ENCODE peak calls at places on chromosome 2, in six cellular contexts. H is brain microvascular endothelial cell; F is upper lobe of right lung; U is adrenal gland; I is activated CD8-positive, alpha-beta T cell treated with anti-CD3 and anti-CD28 coated beads for 36 hours; G is bronchial epithelial cell. R is an unnamed sample.

GRCh38 chr2:16773080-16773713 is 107.6 kb upstream of the CYRIA start:
- DNase-seq in G (peak), I (peak), H (peak), F (no peak), U (peak), R (no peak)

GRCh38 chr2:10041711-10042110 is 1.6 kb upstream of the KLF11 start:
- DNase-seq in U (no peak), G (no peak), H (no peak), F (peak), I (no peak), R (peak)

GRCh38 chr2:2892378-2892777 is 485.2 kb downstream of the EIPR1 start:
- DNase-seq in I (no peak), G (no peak), F (no peak), U (no peak), H (no peak), R (no peak)

GRCh38 chr2:224163573-224164307 is 124.7 kb upstream of the SERPINE2 start:
- DNase-seq in H (peak), G (peak), F (no peak), U (no peak), I (no peak), R (no peak)

GRCh38 chr2:176569574-176569973 is 300.3 kb downstream of the MTX2 start:
- DNase-seq in U (no peak), H (no peak), I (no peak), F (no peak), G (no peak), R (no peak)

GRCh38 chr2:180927030-180927686 is 53.2 kb upstream of the UBE2E3 start:
- DNase-seq in F (no peak), I (no peak), G (peak), H (no peak), U (no peak), R (no peak)

GRCh38 chr2:63058149-63058741 is 7.6 kb downstream of the OTX1 start:
- DNase-seq in I (no peak), H (no peak), G (no peak), F (no peak), U (no peak), R (no peak)

GRCh38 chr2:205833874-205834273 is 151.6 kb downstream of the NRP2 start:
- DNase-seq in U (no peak), I (no peak), F (no peak), G (no peak), H (no peak), R (no peak)

GRCh38 chr2:42860518-42861094 is 68.2 kb upstream of the HAAO start:
- DNase-seq in H (no peak), F (no peak), G (no peak), I (no peak), U (no peak), R (no peak)

GRCh38 chr2:95316466-95317122 is 19.4 kb downstream of the KCNIP3 start:
- DNase-seq in I (no peak), F (no peak), H (peak), U (no peak), G (no peak), R (no peak)

GRCh38 chr2:65778126-65778525 is 345.7 kb upstream of the SPRED2 start:
- DNase-seq in I (no peak), G (peak), F (no peak), H (no peak), U (no peak), R (no peak)

GRCh38 chr2:222690564-222691200 is 19.2 kb downstream of the MOGAT1 start:
- DNase-seq in I (peak), U (peak), G (peak), H (peak), F (peak), R (peak)

GRCh38 chr2:27627963-27628766 is 647 bp downstream of the CCDC121 start:
- DNase-seq in U (peak), I (peak), G (peak), H (peak), F (no peak), R (no peak)

GRCh38 chr2:191976436-191976835 is 129.5 kb upstream of the CAVIN2 start:
- DNase-seq in H (peak), U (no peak), G (no peak), F (no peak), I (no peak), R (no peak)

GRCh38 chr2:197312186-197312585 is 1.6 kb upstream of the ANKRD44 start:
- DNase-seq in G (no peak), F (no peak), U (no peak), I (no peak), H (no peak), R (no peak)

GRCh38 chr2:30375915-30376314 is 71.1 kb upstream of the LCLAT1 start:
- DNase-seq in G (no peak), F (no peak), I (no peak), U (no peak), H (no peak), R (no peak)

GRCh38 chr2:21043744-21044532 is at the start of gene APOB:
- DNase-seq in U (no peak), G (no peak), I (no peak), H (no peak), F (peak), R (no peak)

GRCh38 chr2:144351687-144352086 is 168.2 kb downstream of the ZEB2 start:
- DNase-seq in G (no peak), H (no peak), F (no peak), I (no peak), U (no peak), R (no peak)

GRCh38 chr2:216740557-216741222 is 45.3 kb upstream of the IGFBP5 start:
- DNase-seq in F (no peak), G (no peak), H (no peak), I (no peak), U (peak), R (no peak)

GRCh38 chr2:46364797-46365457 is 67.7 kb downstream of the EPAS1 start:
- DNase-seq in F (no peak), G (peak), I (peak), U (peak), H (peak), R (no peak)

GRCh38 chr2:101524811-101525430 is 50.0 kb upstream of the RFX8 start:
- DNase-seq in U (no peak), F (no peak), G (no peak), H (no peak), I (no peak), R (no peak)

GRCh38 chr2:173903611-173904394 is 61.4 kb downstream of the SP3 start:
- DNase-seq in H (no peak), I (no peak), G (peak), F (no peak), U (no peak), R (no peak)

GRCh38 chr2:241833101-241833937 is 24.3 kb downstream of the NEU4 start:
- DNase-seq in U (no peak), I (no peak), G (no peak), H (no peak), F (no peak), R (no peak)

GRCh38 chr2:30915485-30915884 is 108.2 kb upstream of the CAPN13 start:
- DNase-seq in G (peak), H (peak), F (peak), U (no peak), I (peak), R (peak)

GRCh38 chr2:241234066-241234790 is 45.8 kb downstream of the ANO7 start:
- DNase-seq in G (no peak), U (no peak), H (no peak), I (no peak), F (peak), R (no peak)

GRCh38 chr2:63050186-63050915 is at the start of gene OTX1:
- DNase-seq in G (peak), F (peak), U (peak), I (peak), H (no peak), R (peak)

GRCh38 chr2:165305391-165306096 is 66.3 kb downstream of the SCN2A start:
- DNase-seq in G (peak), U (no peak), F (no peak), H (peak), I (no peak), R (no peak)

GRCh38 chr2:8196311-8196710 is 485.5 kb upstream of the ID2 start:
- DNase-seq in U (no peak), F (no peak), G (no peak), H (no peak), I (no peak), R (no peak)

GRCh38 chr2:30789670-30790210 is 17.5 kb downstream of the CAPN13 start:
- DNase-seq in H (no peak), G (no peak), F (no peak), U (no peak), I (no peak), R (no peak)

GRCh38 chr2:73111300-73112025 is 1.3 kb downstream of the RAB11FIP5 start:
- DNase-seq in G (peak), F (peak), I (peak), U (peak), H (no peak), R (no peak)

GRCh38 chr2:120999374-121000097 is 263.9 kb downstream of the GLI2 start:
- DNase-seq in H (no peak), G (no peak), U (no peak), F (no peak), I (no peak), R (no peak)

GRCh38 chr2:38592951-38593350 is 9.8 kb downstream of the HNRNPLL start:
- DNase-seq in G (peak), I (no peak), F (no peak), U (no peak), H (no peak), R (no peak)

DNA sequence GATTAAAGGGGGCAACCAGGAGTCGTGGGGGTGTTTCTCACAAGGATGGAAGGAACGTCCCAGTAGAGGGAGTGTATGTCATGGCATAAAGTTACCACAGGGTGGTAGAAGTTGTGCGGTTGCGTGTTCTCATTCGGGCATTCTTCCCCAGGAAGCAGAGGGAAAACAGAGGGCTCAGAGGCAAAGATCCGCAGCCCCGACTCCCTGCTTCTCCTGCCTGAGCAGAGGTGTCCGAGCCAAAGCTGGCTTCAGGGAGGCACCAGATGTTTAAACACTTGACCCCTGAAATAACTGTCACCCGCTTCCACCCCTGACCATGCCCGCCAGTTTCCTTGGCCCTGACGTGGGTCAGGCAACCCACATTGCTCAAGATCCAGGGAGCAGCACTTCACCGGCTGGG is 83.7 kb downstream of the EN1 start:
- DNase-seq in G (peak), H (peak), U (peak), F (no peak), I (no peak), R (no peak)
- TF ChIP-seq CTCF in G (peak), H (peak), U (peak), F (no peak), I (no peak), R (peak)

GRCh38 chr2:99550368-99550767 is 60.6 kb upstream of the REV1 start:
- DNase-seq in G (no peak), I (no peak), F (no peak), U (no peak), H (no peak), R (no peak)
- TF ChIP-seq CTCF in G (no peak), I (no peak), F (no peak), U (no peak), H (no peak), R (no peak)

GRCh38 chr2:28895189-28895893 is 874 bp downstream of the WDR43 start:
- DNase-seq in F (peak), U (peak), H (peak), G (peak), I (peak), R (no peak)

GRCh38 chr2:28898048-28898447 is 3.6 kb downstream of the WDR43 start:
- DNase-seq in I (no peak), U (no peak), F (no peak), H (no peak), G (no peak), R (no peak)

GRCh38 chr2:28894470-28895188 is at the start of gene WDR43:
- DNase-seq in F (peak), U (peak), G (peak), I (peak), H (peak), R (peak)

GRCh38 chr2:28893488-28893887 is 979 bp upstream of the WDR43 start:
- DNase-seq in H (no peak), U (no peak), F (no peak), G (no peak), I (no peak), R (no peak)

GRCh38 chr2:28896906-28897305 is 2.4 kb downstream of the WDR43 start:
- DNase-seq in U (no peak), F (no peak), G (peak), I (no peak), H (peak), R (no peak)
- TF ChIP-seq CTCF in U (no peak), F (no peak), G (no peak), I (no peak), H (no peak), R (no peak)

GRCh38 chr2:219430633-219431615 is 3.7 kb upstream of the SPEG start:
- DNase-seq in U (no peak), F (peak), G (peak), I (no peak), H (no peak), R (no peak)
- TF ChIP-seq CTCF in U (no peak), F (no peak), G (peak), I (no peak), H (peak), R (no peak)

DNA sequence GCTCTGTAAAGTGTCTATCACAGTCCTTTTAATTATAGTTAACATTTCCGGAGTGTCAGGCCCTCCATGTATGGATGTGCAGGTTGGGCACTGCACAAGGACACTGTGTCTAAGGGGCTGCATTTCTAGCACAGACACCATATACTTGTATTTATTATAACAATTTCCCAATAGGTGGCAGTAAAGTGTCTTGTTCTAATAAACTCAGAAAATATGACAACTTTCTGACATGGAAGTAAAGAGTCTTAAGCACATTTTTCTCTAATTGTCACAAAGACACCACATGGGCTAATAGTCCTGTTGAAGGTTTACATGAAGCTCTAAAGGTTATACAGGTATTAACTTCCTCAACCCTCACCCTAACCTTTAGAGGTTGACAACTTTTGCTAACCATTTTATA is 156.6 kb downstream of the DYSF start:
- DNase-seq in H (no peak), G (peak), I (no peak), F (no peak), U (no peak), R (no peak)
- TF ChIP-seq CTCF in H (peak), G (no peak), I (peak), F (peak), U (peak), R (peak)

GRCh38 chr2:149487189-149487588 is 100.4 kb downstream of the MMADHC start:
- DNase-seq in G (no peak), U (no peak), H (no peak), F (no peak), I (no peak), R (no peak)

GRCh38 chr2:149492923-149493322 is 94.7 kb downstream of the MMADHC start:
- DNase-seq in F (no peak), I (no peak), G (no peak), H (no peak), U (no peak), R (no peak)

GRCh38 chr2:149489452-149489851 is 98.1 kb downstream of the MMADHC start:
- DNase-seq in U (no peak), F (no peak), G (no peak), H (no peak), I (no peak), R (no peak)

GRCh38 chr2:149488719-149489440 is 98.7 kb downstream of the MMADHC start:
- DNase-seq in F (no peak), U (no peak), H (no peak), I (no peak), G (no peak), R (no peak)

GRCh38 chr2:149490296-149490695 is 97.3 kb downstream of the MMADHC start:
- DNase-seq in G (no peak), U (no peak), F (no peak), I (no peak), H (no peak), R (no peak)
- TF ChIP-seq CTCF in G (no peak), U (no peak), F (no peak), I (no peak), H (peak), R (no peak)